ENCODE peak calls at places on chromosome 16, in six cellular contexts. G, L, Z, M, F and O are unnamed samples.

GRCh38 chr16:77660311-77660710 is 62.0 kb upstream of the NUDT7 start:
- DNase-seq in G (peak; percentile 40), L (peak; percentile 46), Z (no peak), M (peak; percentile 17), F (no peak), O (no peak)

GRCh38 chr16:83886199-83886971 is 12.5 kb upstream of the MLYCD start:
- DNase-seq in G (no peak), L (no peak), Z (no peak), M (no peak), F (peak; percentile 12), O (no peak)

GRCh38 chr16:14097182-14097951 is 26.2 kb downstream of the MRTFB start:
- DNase-seq in G (peak; percentile 91), L (no peak), Z (no peak), M (no peak), F (peak; percentile 54), O (no peak)

GRCh38 chr16:54140057-54140787 is 146.4 kb downstream of the IRX3 start:
- DNase-seq in G (no peak), L (no peak), Z (no peak), M (peak; percentile 64), F (no peak), O (no peak)

GRCh38 chr16:79662122-79662521 is 61.6 kb upstream of the MAF start:
- DNase-seq in G (no peak), L (no peak), Z (no peak), M (no peak), F (no peak), O (no peak)

GRCh38 chr16:86117756-86118155 is 218.8 kb downstream of the IRF8 start:
- DNase-seq in G (no peak), L (no peak), Z (no peak), M (no peak), F (no peak), O (no peak)

GRCh38 chr16:11742041-11742535 is 569 bp downstream of the TXNDC11 start:
- DNase-seq in G (peak; percentile 75), L (peak; percentile 34), Z (peak; percentile 46), M (no peak), F (peak; percentile 57), O (peak; percentile 82)

GRCh38 chr16:87406495-87407088 is 14.5 kb downstream of the MAP1LC3B start:
- DNase-seq in G (no peak), L (no peak), Z (no peak), M (no peak), F (no peak), O (no peak)

GRCh38 chr16:79269211-79269863 is 331.2 kb downstream of the MAF start:
- DNase-seq in G (no peak), L (no peak), Z (peak; percentile 43), M (no peak), F (no peak), O (no peak)

GRCh38 chr16:88455610-88456355 is 2.7 kb downstream of the ZFPM1 start:
- DNase-seq in G (peak; percentile 80), L (no peak), Z (peak; percentile 88), M (peak; percentile 69), F (peak; percentile 57), O (no peak)

GRCh38 chr16:10671729-10672128 is 23.0 kb downstream of the TEKT5 start:
- DNase-seq in G (no peak), L (no peak), Z (no peak), M (no peak), F (no peak), O (no peak)

GRCh38 chr16:86218479-86219170 is 291.7 kb upstream of the FOXF1 start:
- DNase-seq in G (no peak), L (no peak), Z (no peak), M (no peak), F (no peak), O (no peak)

GRCh38 chr16:4698321-4699029 is 5.1 kb downstream of the NUDT16L1 start:
- DNase-seq in G (no peak), L (no peak), Z (peak; percentile 5), M (no peak), F (no peak), O (no peak)

GRCh38 chr16:79834720-79835119 is 234.2 kb upstream of the MAF start:
- DNase-seq in G (no peak), L (no peak), Z (no peak), M (no peak), F (no peak), O (no peak)

GRCh38 chr16:66205287-66206167 is 161.0 kb upstream of the CDH5 start:
- DNase-seq in G (peak; percentile 7), L (no peak), Z (no peak), M (no peak), F (no peak), O (no peak)

GRCh38 chr16:64011650-64012049 is 1110.2 kb downstream of the CDH11 start:
- DNase-seq in G (no peak), L (no peak), Z (no peak), M (no peak), F (no peak), O (no peak)

GRCh38 chr16:149024-149675 is 3.3 kb upstream of the HBZ start:
- DNase-seq in G (peak; percentile 62), L (no peak), Z (no peak), M (no peak), F (no peak), O (no peak)